ENCODE peak calls at places on chromosomes 11 and 22, in five cellular contexts. One of them, this sample, is unnamed.

GRCh38 chr11:114416441-114416928 is 16.0 kb downstream of the RBM7 start:
- DNase-seq in mesenchymal stem cell: peak; percentile 59
- DNase-seq in trophoblast cell: peak; percentile 81
- DNase-seq in H1: no peak
- DNase-seq in H9: no peak
- DNase-seq in this sample: no peak

GRCh38 chr11:10407749-10408472 is 47.2 kb upstream of the AMPD3 start:
- DNase-seq in trophoblast cell: no peak
- DNase-seq in H1: no peak
- DNase-seq in H9: peak; percentile 14
- DNase-seq in mesenchymal stem cell: no peak
- DNase-seq in this sample: no peak

GRCh38 chr11:130897262-130898182 is 18.8 kb downstream of the SNX19 start:
- DNase-seq in mesenchymal stem cell: no peak
- DNase-seq in trophoblast cell: no peak
- DNase-seq in H9: no peak
- DNase-seq in H1: no peak
- DNase-seq in this sample: no peak

GRCh38 chr11:108718466-108718865 is 53.6 kb downstream of the DDX10 start:
- DNase-seq in mesenchymal stem cell: peak; percentile 26
- DNase-seq in H1: no peak
- DNase-seq in H9: no peak
- DNase-seq in trophoblast cell: no peak
- DNase-seq in this sample: no peak

GRCh38 chr22:18114495-18114894 is 3.9 kb downstream of the TUBA8 start:
- DNase-seq in H9: no peak
- DNase-seq in mesenchymal stem cell: no peak
- DNase-seq in trophoblast cell: no peak
- DNase-seq in H1: no peak
- DNase-seq in this sample: no peak

GRCh38 chr11:79173615-79174014 is 267.2 kb downstream of the TENM4 start:
- DNase-seq in mesenchymal stem cell: peak; percentile 58
- DNase-seq in H1: no peak
- DNase-seq in trophoblast cell: peak; percentile 82
- DNase-seq in H9: no peak
- DNase-seq in this sample: no peak

GRCh38 chr11:118916842-118917388 is 8.8 kb downstream of the BCL9L start:
- DNase-seq in H1: no peak
- DNase-seq in H9: peak; percentile 83
- DNase-seq in mesenchymal stem cell: peak; percentile 85
- DNase-seq in trophoblast cell: peak; percentile 73
- DNase-seq in this sample: no peak

GRCh38 chr11:1746956-1747752 is 3.2 kb downstream of the IFITM10 start:
- DNase-seq in trophoblast cell: no peak
- DNase-seq in H9: no peak
- DNase-seq in mesenchymal stem cell: no peak
- DNase-seq in H1: no peak
- DNase-seq in this sample: no peak

GRCh38 chr11:93464938-93465337 is 78.3 kb downstream of the SMCO4 start:
- DNase-seq in H1: no peak
- DNase-seq in trophoblast cell: no peak
- DNase-seq in H9: no peak
- DNase-seq in mesenchymal stem cell: no peak
- DNase-seq in this sample: no peak

GRCh38 chr22:39431821-39432251 is 25.0 kb upstream of the MGAT3 start:
- DNase-seq in H1: no peak
- DNase-seq in H9: no peak
- DNase-seq in trophoblast cell: no peak
- DNase-seq in mesenchymal stem cell: peak; percentile 26
- DNase-seq in this sample: no peak

GRCh38 chr11:46674463-46675287 is 25.7 kb downstream of the ARHGAP1 start:
- DNase-seq in mesenchymal stem cell: no peak
- DNase-seq in H1: peak; percentile 78
- DNase-seq in trophoblast cell: peak; percentile 89
- DNase-seq in H9: peak; percentile 92
- DNase-seq in this sample: peak; percentile 8

GRCh38 chr11:16252373-16252772 is 104.0 kb downstream of the SOX6 start:
- DNase-seq in H9: peak; percentile 32
- DNase-seq in H1: no peak
- DNase-seq in mesenchymal stem cell: peak; percentile 27
- DNase-seq in trophoblast cell: no peak
- DNase-seq in this sample: no peak

GRCh38 chr11:124075841-124076571 is 34.9 kb upstream of the OR10G7 start:
- DNase-seq in mesenchymal stem cell: no peak
- DNase-seq in H9: peak; percentile 44
- DNase-seq in trophoblast cell: peak; percentile 28
- DNase-seq in H1: no peak
- DNase-seq in this sample: no peak

GRCh38 chr22:45597460-45598192 is 74.0 kb upstream of the ATXN10 start:
- DNase-seq in H9: no peak
- DNase-seq in mesenchymal stem cell: no peak
- DNase-seq in trophoblast cell: no peak
- DNase-seq in H1: no peak
- DNase-seq in this sample: no peak

GRCh38 chr11:126528075-126528474 is 172.6 kb downstream of the ST3GAL4 start:
- DNase-seq in H1: no peak
- DNase-seq in trophoblast cell: no peak
- DNase-seq in mesenchymal stem cell: no peak
- DNase-seq in H9: no peak
- DNase-seq in this sample: no peak

GRCh38 chr11:65425971-65426838 is 3.6 kb downstream of the NEAT1 start:
- DNase-seq in mesenchymal stem cell: peak; percentile 88
- DNase-seq in trophoblast cell: peak; percentile 52
- DNase-seq in H1: no peak
- DNase-seq in H9: no peak
- DNase-seq in this sample: no peak

GRCh38 chr11:100930185-100930778 is 199.3 kb downstream of the PGR start:
- DNase-seq in mesenchymal stem cell: peak; percentile 81
- DNase-seq in trophoblast cell: peak; percentile 20
- DNase-seq in H9: no peak
- DNase-seq in H1: no peak
- DNase-seq in this sample: peak; percentile 56

GRCh38 chr11:72225411-72225951 is 914 bp downstream of the INPPL1 start:
- DNase-seq in mesenchymal stem cell: no peak
- DNase-seq in H1: no peak
- DNase-seq in H9: peak; percentile 29
- DNase-seq in trophoblast cell: no peak
- DNase-seq in this sample: no peak

GRCh38 chr11:113162590-113162961 is 151.8 kb upstream of the TTC12 start:
- DNase-seq in trophoblast cell: no peak
- DNase-seq in mesenchymal stem cell: no peak
- DNase-seq in H9: no peak
- DNase-seq in H1: no peak
- DNase-seq in this sample: no peak

GRCh38 chr11:126197277-126197939 is 14.0 kb downstream of the RPUSD4 start:
- DNase-seq in H9: no peak
- DNase-seq in mesenchymal stem cell: peak; percentile 54
- DNase-seq in trophoblast cell: peak; percentile 96
- DNase-seq in H1: no peak
- DNase-seq in this sample: no peak

GRCh38 chr22:17258015-17258827 is 39.0 kb upstream of the ADA2 start:
- DNase-seq in mesenchymal stem cell: peak; percentile 33
- DNase-seq in trophoblast cell: peak; percentile 66
- DNase-seq in H9: peak; percentile 92
- DNase-seq in H1: peak; percentile 74
- DNase-seq in this sample: peak; percentile 75

GRCh38 chr11:19419021-19419750 is 178.4 kb upstream of the E2F8 start:
- DNase-seq in trophoblast cell: peak; percentile 93
- DNase-seq in mesenchymal stem cell: peak; percentile 90
- DNase-seq in H1: peak; percentile 17
- DNase-seq in H9: no peak
- DNase-seq in this sample: no peak

GRCh38 chr11:33893711-33894401 is 2.0 kb upstream of the LMO2 start:
- DNase-seq in trophoblast cell: no peak
- DNase-seq in mesenchymal stem cell: peak; percentile 10
- DNase-seq in H1: no peak
- DNase-seq in H9: no peak
- DNase-seq in this sample: no peak

GRCh38 chr11:81874627-81875026 is 859.0 kb downstream of the FAM181B start:
- DNase-seq in trophoblast cell: no peak
- DNase-seq in H9: no peak
- DNase-seq in mesenchymal stem cell: no peak
- DNase-seq in H1: no peak
- DNase-seq in this sample: no peak

GRCh38 chr11:34284836-34285235 is 73.0 kb downstream of the ABTB2 start:
- DNase-seq in H9: no peak
- DNase-seq in mesenchymal stem cell: no peak
- DNase-seq in H1: no peak
- DNase-seq in trophoblast cell: no peak
- DNase-seq in this sample: no peak

GRCh38 chr11:111162306-111162705 is 83.2 kb upstream of the POU2AF2 start:
- DNase-seq in H1: no peak
- DNase-seq in trophoblast cell: no peak
- DNase-seq in mesenchymal stem cell: no peak
- DNase-seq in H9: no peak
- DNase-seq in this sample: no peak

GRCh38 chr22:25110846-25111578 is 88.6 kb upstream of the CRYBB3 start:
- DNase-seq in trophoblast cell: peak; percentile 69
- DNase-seq in H1: peak; percentile 81
- DNase-seq in mesenchymal stem cell: peak; percentile 94
- DNase-seq in H9: peak; percentile 89
- DNase-seq in this sample: peak; percentile 80
- H2BK120ac ChIP-seq in trophoblast cell: peak overlapping the region; percentile 9
- H2BK120ac ChIP-seq in H1: no peak overlapping the region
- H2BK120ac ChIP-seq in mesenchymal stem cell: no peak overlapping the region
- H2BK120ac ChIP-seq in H9: no peak overlapping the region
- H2BK120ac ChIP-seq in this sample: no peak overlapping the region

GRCh38 chr11:70156291-70157037 is 46.6 kb upstream of the FADD start:
- DNase-seq in mesenchymal stem cell: no peak
- DNase-seq in H9: no peak
- DNase-seq in trophoblast cell: no peak
- DNase-seq in H1: no peak
- DNase-seq in this sample: no peak
- H2BK12ac ChIP-seq in mesenchymal stem cell: no peak overlapping the region
- H2BK12ac ChIP-seq in H9: no peak overlapping the region
- H2BK12ac ChIP-seq in trophoblast cell: no peak overlapping the region
- H2BK12ac ChIP-seq in H1: no peak overlapping the region
- H2BK12ac ChIP-seq in this sample: no peak overlapping the region

DNA sequence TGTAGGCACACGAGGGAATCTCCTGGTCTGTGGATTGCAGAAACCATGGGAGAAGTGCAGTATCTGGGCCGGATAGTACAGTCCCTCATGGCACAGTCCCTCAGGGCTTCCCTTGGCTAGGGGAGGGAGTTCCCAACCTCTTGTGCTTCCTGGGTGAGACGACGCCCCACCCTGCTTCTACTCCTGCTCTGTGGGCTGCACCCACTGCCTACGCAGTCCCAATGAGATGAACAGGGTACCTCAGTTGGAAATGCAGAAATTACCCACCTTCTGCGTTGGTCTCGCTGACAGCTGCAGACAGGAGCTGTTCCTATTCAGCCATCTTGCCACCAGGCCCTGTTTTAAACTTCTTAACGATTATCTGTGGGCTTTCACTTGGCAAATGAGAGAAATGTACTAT is 157.2 kb upstream of the CARD18 start:
- DNase-seq in H9: no peak
- DNase-seq in mesenchymal stem cell: no peak
- DNase-seq in H1: no peak
- DNase-seq in trophoblast cell: no peak
- DNase-seq in this sample: no peak
- H2BK120ac ChIP-seq in H9: no peak overlapping the region
- H2BK120ac ChIP-seq in mesenchymal stem cell: no peak overlapping the region
- H2BK120ac ChIP-seq in H1: no peak overlapping the region
- H2BK120ac ChIP-seq in trophoblast cell: no peak overlapping the region
- H2BK120ac ChIP-seq in this sample: no peak overlapping the region

GRCh38 chr11:68551777-68552176 is 91.2 kb downstream of the PPP6R3 start:
- DNase-seq in mesenchymal stem cell: no peak
- DNase-seq in H1: no peak
- DNase-seq in trophoblast cell: no peak
- DNase-seq in H9: no peak
- DNase-seq in this sample: no peak
- H2BK12ac ChIP-seq in mesenchymal stem cell: no peak overlapping the region
- H2BK12ac ChIP-seq in H1: no peak overlapping the region
- H2BK12ac ChIP-seq in trophoblast cell: no peak overlapping the region
- H2BK12ac ChIP-seq in H9: no peak overlapping the region
- H2BK12ac ChIP-seq in this sample: no peak overlapping the region

GRCh38 chr22:48138855-48139254 is 1376.4 kb downstream of the TBC1D22A start:
- DNase-seq in H9: no peak
- DNase-seq in H1: no peak
- DNase-seq in mesenchymal stem cell: no peak
- DNase-seq in trophoblast cell: no peak
- DNase-seq in this sample: no peak
- H2BK120ac ChIP-seq in H9: no peak overlapping the region
- H2BK120ac ChIP-seq in H1: no peak overlapping the region
- H2BK120ac ChIP-seq in mesenchymal stem cell: no peak overlapping the region
- H2BK120ac ChIP-seq in trophoblast cell: no peak overlapping the region
- H2BK120ac ChIP-seq in this sample: no peak overlapping the region

GRCh38 chr11:133829566-133829965 is 15.7 kb downstream of the SPATA19 start:
- DNase-seq in mesenchymal stem cell: no peak
- DNase-seq in trophoblast cell: no peak
- DNase-seq in H1: peak; percentile 19
- DNase-seq in H9: no peak
- DNase-seq in this sample: no peak

GRCh38 chr11:133833101-133833898 is 12.0 kb downstream of the SPATA19 start:
- DNase-seq in mesenchymal stem cell: no peak
- DNase-seq in trophoblast cell: peak; percentile 20
- DNase-seq in H9: no peak
- DNase-seq in H1: peak; percentile 43
- DNase-seq in this sample: no peak

GRCh38 chr11:133828861-133829260 is 16.5 kb downstream of the SPATA19 start:
- DNase-seq in H1: peak; percentile 17
- DNase-seq in H9: no peak
- DNase-seq in trophoblast cell: no peak
- DNase-seq in mesenchymal stem cell: no peak
- DNase-seq in this sample: no peak

GRCh38 chr11:133832096-133833081 is 12.9 kb downstream of the SPATA19 start:
- DNase-seq in mesenchymal stem cell: no peak
- DNase-seq in H1: peak; percentile 40
- DNase-seq in trophoblast cell: peak; percentile 65
- DNase-seq in H9: no peak
- DNase-seq in this sample: no peak

GRCh38 chr11:133830931-133831907 is 14.1 kb downstream of the SPATA19 start:
- DNase-seq in H1: peak; percentile 63
- DNase-seq in mesenchymal stem cell: no peak
- DNase-seq in trophoblast cell: no peak
- DNase-seq in H9: no peak
- DNase-seq in this sample: no peak
- H2BK12ac ChIP-seq in H1: no peak overlapping the region
- H2BK12ac ChIP-seq in mesenchymal stem cell: no peak overlapping the region
- H2BK12ac ChIP-seq in trophoblast cell: no peak overlapping the region
- H2BK12ac ChIP-seq in H9: no peak overlapping the region
- H2BK12ac ChIP-seq in this sample: no peak overlapping the region

DNA sequence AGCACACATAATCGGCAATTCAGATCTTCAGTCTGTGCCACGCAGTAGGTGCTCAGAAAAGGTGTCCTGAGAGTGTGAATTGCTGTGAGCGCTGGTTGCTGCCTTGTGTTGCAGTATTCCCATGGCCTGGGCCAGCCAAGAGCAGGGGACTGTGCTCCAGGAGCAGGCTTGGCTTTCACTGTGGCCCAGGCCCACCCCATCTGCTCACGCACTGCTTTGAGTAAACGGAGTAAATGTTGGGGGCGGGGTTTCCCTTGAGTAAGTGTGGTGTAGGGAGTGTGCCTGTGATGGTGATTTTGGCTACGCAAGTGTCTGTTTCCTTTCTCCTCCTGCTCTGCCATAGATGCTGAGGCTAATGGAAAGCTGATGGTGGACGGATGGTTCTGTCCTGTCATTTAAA is 2.3 kb downstream of the CTTN start:
- DNase-seq in mesenchymal stem cell: no peak
- DNase-seq in H9: no peak
- DNase-seq in H1: no peak
- DNase-seq in trophoblast cell: no peak
- DNase-seq in this sample: no peak
- H2BK120ac ChIP-seq in mesenchymal stem cell: no peak overlapping the region
- H2BK120ac ChIP-seq in H9: no peak overlapping the region
- H2BK120ac ChIP-seq in H1: no peak overlapping the region
- H2BK120ac ChIP-seq in trophoblast cell: no peak overlapping the region
- H2BK120ac ChIP-seq in this sample: no peak overlapping the region

GRCh38 chr22:36364255-36365019 is 23.3 kb downstream of the MYH9 start:
- DNase-seq in H9: no peak
- DNase-seq in trophoblast cell: no peak
- DNase-seq in H1: no peak
- DNase-seq in mesenchymal stem cell: peak; percentile 64
- DNase-seq in this sample: no peak
- H2BK12ac ChIP-seq in H9: no peak overlapping the region
- H2BK12ac ChIP-seq in trophoblast cell: peak overlapping the region; percentile 1
- H2BK12ac ChIP-seq in H1: peak overlapping the region; percentile 90
- H2BK12ac ChIP-seq in mesenchymal stem cell: peak overlapping the region; percentile 33
- H2BK12ac ChIP-seq in this sample: no peak overlapping the region